ENCODE peak calls at places on chromosome 6, in four cellular contexts. F is thyroid gland, X is tibial nerve, G is gastrocnemius medialis. H is an unnamed sample.

GRCh38 chr6:167799033-167799933 is 27.4 kb upstream of the AFDN start:
- DNase-seq in F (no peak), X (no peak), G (peak; percentile 20), H (no peak)

GRCh38 chr6:105545206-105545920 is 142.5 kb upstream of the PREP start:
- DNase-seq in F (no peak), X (no peak), G (no peak), H (no peak)

GRCh38 chr6:169654590-169655391 is 47.0 kb downstream of the WDR27 start:
- DNase-seq in F (peak; percentile 73), X (peak; percentile 63), G (peak; percentile 56), H (peak; percentile 79)

GRCh38 chr6:2790588-2790987 is 25.4 kb downstream of the WRNIP1 start:
- DNase-seq in F (no peak), X (no peak), G (no peak), H (peak; percentile 50)

GRCh38 chr6:141413196-141413595 is 719.5 kb upstream of the GJE1 start:
- DNase-seq in F (no peak), X (no peak), G (no peak), H (no peak)

GRCh38 chr6:87152528-87152950 is 2.8 kb upstream of the ZNF292 start:
- DNase-seq in F (no peak), X (peak; percentile 10), G (no peak), H (no peak)

GRCh38 chr6:98944598-98945011 is 3.1 kb downstream of the FBXL4 start:
- DNase-seq in F (no peak), X (no peak), G (no peak), H (no peak)

GRCh38 chr6:68279793-68280557 is 355.1 kb upstream of the ADGRB3 start:
- DNase-seq in F (no peak), X (no peak), G (no peak), H (no peak)

GRCh38 chr6:13924949-13925881 is at the start of gene RNF182:
- DNase-seq in F (no peak), X (no peak), G (no peak), H (peak; percentile 48)

GRCh38 chr6:33118525-33119123 is 42.8 kb downstream of the HLA-DPB1 start:
- DNase-seq in F (no peak), X (peak; percentile 73), G (no peak), H (no peak)

GRCh38 chr6:144012534-144012933 is 4.5 kb upstream of the PLAGL1 start:
- DNase-seq in F (no peak), X (no peak), G (no peak), H (no peak)

GRCh38 chr6:14924126-14925024 is 321.5 kb upstream of the JARID2 start:
- DNase-seq in F (no peak), X (no peak), G (peak; percentile 96), H (no peak)

GRCh38 chr6:16254535-16254934 is 16.1 kb downstream of the GMPR start:
- DNase-seq in F (no peak), X (no peak), G (no peak), H (no peak)

GRCh38 chr6:89828988-89829590 is 591 bp upstream of the CASP8AP2 start:
- DNase-seq in F (no peak), X (no peak), G (no peak), H (no peak)

GRCh38 chr6:21244897-21245470 is 348.6 kb upstream of the SOX4 start:
- DNase-seq in F (no peak), X (no peak), G (no peak), H (no peak)

GRCh38 chr6:147142684-147143245 is 61.5 kb upstream of the STXBP5 start:
- DNase-seq in F (no peak), X (no peak), G (no peak), H (no peak)

GRCh38 chr6:132797975-132798819 is at the start of gene SLC18B1:
- DNase-seq in F (peak; percentile 78), X (peak; percentile 26), G (peak; percentile 73), H (peak; percentile 58)
- TF ChIP-seq POLR2A in F (peak; percentile 62), X (no peak), G (no peak), H (peak; percentile 46)

GRCh38 chr6:31665501-31666336 is at the start of gene CSNK2B:
- DNase-seq in F (peak; percentile 99), X (peak; percentile 98), G (peak; percentile 99), H (peak; percentile 98)
- TF ChIP-seq POLR2A in F (peak; percentile 81), X (peak; percentile 86), G (peak; percentile 72), H (peak; percentile 69)

DNA sequence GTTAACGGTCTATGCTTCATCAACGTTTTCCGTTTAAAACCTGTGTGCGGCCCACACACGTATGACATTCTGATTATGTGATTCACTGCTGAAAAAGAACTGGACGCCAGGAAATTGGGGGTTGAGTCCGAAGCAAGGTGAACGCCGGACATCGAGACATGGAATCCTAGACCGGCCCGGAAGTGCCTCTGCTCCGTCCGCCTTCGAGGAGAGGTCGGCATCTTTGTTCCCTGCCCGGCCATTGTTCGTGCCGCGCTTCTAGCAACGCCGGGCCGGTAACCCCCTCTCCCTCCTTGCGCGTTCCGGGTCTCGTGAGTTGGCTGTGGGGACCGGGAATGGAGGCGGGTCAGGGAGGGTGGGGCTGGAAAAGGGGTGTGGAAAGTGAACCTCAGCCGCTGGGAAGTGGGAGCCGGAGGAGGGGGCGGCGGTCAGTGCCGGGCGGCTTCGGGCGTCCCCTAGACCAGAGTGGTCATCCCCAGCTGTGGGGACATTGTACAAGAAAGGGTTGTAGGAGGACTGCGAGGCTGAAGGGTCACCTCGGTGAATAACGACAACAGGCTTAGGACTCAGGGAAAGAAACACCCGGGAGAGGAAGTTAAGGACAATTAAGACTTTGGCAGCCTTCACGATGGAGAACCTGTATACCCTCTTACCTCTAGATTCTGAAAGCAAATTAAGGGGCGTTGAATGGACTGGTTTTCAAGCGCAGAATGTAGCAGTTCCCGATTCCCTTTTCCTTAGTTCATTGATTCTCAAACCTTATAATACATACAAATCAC is at the start of gene ZSCAN9:
- DNase-seq in F (peak; percentile 90), X (peak; percentile 82), G (peak; percentile 83), H (peak; percentile 89)
- TF ChIP-seq POLR2A in F (peak; percentile 45), X (no peak), G (no peak), H (peak; percentile 42)

DNA sequence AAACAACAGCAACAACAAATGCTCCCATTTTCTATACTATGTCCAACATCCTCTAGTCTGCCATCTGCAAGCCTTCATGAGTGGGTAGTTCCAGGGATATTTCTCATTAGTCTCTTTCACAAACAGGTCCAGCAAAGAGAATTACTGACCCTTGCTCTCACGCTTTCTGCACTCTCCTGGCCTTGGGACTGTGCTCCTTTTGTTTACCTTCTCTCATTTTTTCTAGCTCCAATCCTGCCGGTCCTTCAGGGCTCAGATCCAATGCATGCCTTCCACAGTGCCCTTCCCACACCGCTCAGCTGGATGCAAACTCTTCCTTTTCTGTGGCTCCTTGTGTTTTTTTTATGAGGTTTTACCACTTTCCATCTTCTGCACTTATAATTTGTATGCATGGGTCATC is 47.2 kb downstream of the ADTRP start:
- DNase-seq in F (peak; percentile 33), X (no peak), G (no peak), H (peak; percentile 31)
- TF ChIP-seq POLR2A in F (no peak), X (no peak), G (no peak), H (no peak)

DNA sequence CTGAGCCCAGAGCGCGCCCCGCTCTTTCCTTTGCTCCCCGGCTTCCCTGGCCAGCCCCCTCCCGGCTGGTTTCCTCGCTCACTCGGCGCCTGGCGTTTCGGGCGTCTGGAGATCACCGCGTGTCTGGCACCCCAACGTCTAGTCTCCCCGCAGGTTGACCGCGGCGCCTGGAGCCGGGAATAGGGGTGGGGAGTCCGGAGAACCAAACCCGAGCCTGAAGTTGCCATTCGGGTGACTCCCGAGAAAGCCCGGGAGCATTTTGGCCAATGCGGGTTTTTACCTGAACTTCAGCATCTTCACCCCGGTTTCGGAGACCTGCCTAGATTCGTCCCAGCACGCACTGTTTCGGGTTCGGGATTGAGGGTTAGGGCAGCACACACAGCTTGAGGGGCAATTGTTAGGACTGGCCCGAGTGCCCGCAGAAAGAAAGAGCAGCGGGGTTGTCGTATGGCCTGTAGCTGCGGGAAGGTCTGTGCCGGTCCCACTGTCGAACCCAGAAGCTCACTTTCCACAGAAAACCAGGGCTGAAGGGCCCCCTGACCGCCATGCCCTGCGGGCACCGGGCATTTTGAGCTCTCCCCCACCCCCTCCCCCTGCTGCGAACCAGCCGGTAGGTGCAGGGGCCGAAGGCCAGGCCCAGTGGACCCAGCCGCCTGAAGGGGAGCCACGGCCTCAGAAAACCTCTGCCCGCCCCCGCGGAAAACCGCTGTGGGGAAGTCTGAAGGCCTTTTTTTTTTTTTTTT is 2.1 kb downstream of the FOXP4 start:
- DNase-seq in F (peak; percentile 68), X (no peak), G (no peak), H (peak; percentile 51)
- TF ChIP-seq POLR2A in F (no peak), X (no peak), G (no peak), H (no peak)

GRCh38 chr6:41939091-41939847 is 2.3 kb downstream of the CCND3 start:
- DNase-seq in F (no peak), X (no peak), G (no peak), H (peak; percentile 32)

GRCh38 chr6:41939848-41940758 is 1.5 kb downstream of the CCND3 start:
- DNase-seq in F (no peak), X (no peak), G (no peak), H (no peak)

GRCh38 chr6:41940759-41941279 is 789 bp downstream of the CCND3 start:
- DNase-seq in F (peak; percentile 62), X (no peak), G (peak; percentile 16), H (peak; percentile 36)

GRCh38 chr6:41942045-41942851 is 640 bp upstream of the CCND3 start:
- DNase-seq in F (no peak), X (no peak), G (no peak), H (no peak)

DNA sequence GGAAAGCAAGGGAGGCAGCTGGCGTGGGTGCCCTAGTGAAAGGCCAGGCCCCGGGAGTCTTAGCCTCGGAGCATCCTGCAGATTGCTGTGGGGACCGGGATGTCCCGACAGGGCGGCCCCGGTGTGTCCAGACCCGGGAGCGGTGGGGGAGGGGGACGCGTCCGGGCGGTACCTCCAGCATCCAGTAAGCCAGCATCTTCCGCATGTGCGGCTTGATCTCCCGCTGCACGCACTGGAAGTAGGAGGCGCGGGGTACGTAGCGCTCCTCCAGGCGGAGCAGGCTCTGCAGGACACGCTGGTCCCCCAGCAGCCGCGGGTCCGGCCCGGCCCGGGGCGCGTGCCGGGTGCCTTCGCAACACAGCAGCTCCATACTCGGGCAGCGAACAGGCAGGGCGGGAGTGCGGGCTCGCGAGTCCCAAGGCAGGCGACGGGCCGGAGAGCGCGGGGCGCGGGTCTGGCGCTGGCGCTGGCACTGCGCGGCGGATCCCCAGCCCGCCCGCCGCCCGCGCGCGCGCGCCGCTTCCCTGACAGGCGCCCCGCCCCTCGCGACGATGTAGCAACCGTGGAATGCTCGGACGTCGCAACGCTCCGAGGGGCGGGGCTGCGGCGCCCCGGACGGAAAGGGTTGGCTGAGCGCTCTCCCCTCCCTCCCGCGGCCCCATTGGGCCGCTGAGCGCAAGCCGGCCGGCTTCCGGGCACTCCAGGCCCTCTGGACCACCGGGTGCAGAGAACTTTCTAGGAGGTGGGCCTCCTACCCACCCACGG is at the start of gene CCND3:
- DNase-seq in F (peak; percentile 94), X (peak; percentile 83), G (peak; percentile 84), H (peak; percentile 93)
- TF ChIP-seq POLR2A in F (peak; percentile 85), X (peak; percentile 79), G (peak; percentile 42), H (peak; percentile 51)

DNA sequence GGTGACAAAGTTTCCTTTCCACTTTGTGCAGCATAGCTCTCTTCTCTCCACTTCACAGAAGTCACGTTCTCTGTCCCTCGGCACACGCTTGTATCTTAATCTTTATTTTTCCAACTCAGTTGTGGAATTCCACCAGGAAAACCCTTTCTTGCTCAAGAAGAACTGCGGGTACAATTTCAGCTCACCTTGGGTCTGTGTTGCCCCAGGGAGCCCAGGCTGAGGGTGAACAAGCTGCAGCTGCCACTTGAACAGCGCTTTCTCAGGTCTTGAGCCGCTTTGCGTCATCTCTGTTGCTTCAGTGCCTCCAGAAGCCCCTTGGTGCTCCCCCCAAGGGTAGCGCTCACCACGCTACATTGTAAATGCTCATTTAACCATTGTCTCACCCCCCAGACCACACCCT is 229.2 kb upstream of the TAB2 start:
- DNase-seq in F (peak; percentile 35), X (no peak), G (no peak), H (no peak)
- TF ChIP-seq POLR2A in F (no peak), X (no peak), G (no peak), H (no peak)

GRCh38 chr6:111997078-111997862 is 56.6 kb upstream of the CCN6 start:
- DNase-seq in F (peak; percentile 81), X (peak; percentile 69), G (peak; percentile 79), H (peak; percentile 73)
- TF ChIP-seq POLR2A in F (no peak), X (no peak), G (no peak), H (peak; percentile 7)